ENCODE peak calls at places on chromosomes 2 and 18, in five cellular contexts. E is GM23338; U is CD8-positive, alpha-beta T cell; G is PC-3; H is cardiac muscle cell. A is an unnamed sample.

GRCh38 chr2:226475650-226476049 is 324.0 kb downstream of the IRS1 start:
- DNase-seq in E (peak; percentile 7), U (no peak), G (peak; percentile 80), H (peak; percentile 69), A (no peak)

GRCh38 chr18:25446972-25447371 is 95.0 kb upstream of the ZNF521 start:
- DNase-seq in E (no peak), U (no peak), G (no peak), H (no peak), A (no peak)

GRCh38 chr18:79948719-79949411 is 2.6 kb downstream of the SLC66A2 start:
- DNase-seq in E (no peak), U (no peak), G (no peak), H (no peak), A (peak; percentile 56)

GRCh38 chr2:39447266-39448168 is 10.4 kb upstream of the MAP4K3 start:
- DNase-seq in E (no peak), U (no peak), G (peak; percentile 61), H (no peak), A (no peak)

GRCh38 chr2:237465515-237466227 is 21.4 kb upstream of the MLPH start:
- DNase-seq in E (no peak), U (no peak), G (peak; percentile 93), H (peak; percentile 94), A (no peak)

GRCh38 chr2:152405206-152406118 is 70.5 kb downstream of the FMNL2 start:
- DNase-seq in E (no peak), U (no peak), G (peak; percentile 80), H (no peak), A (no peak)

GRCh38 chr2:128473175-128474013 is 154.7 kb upstream of the HS6ST1 start:
- DNase-seq in E (peak; percentile 38), U (peak; percentile 24), G (no peak), H (peak; percentile 87), A (peak; percentile 90)

GRCh38 chr2:239193925-239194687 is 206.7 kb downstream of the HDAC4 start:
- DNase-seq in E (peak; percentile 57), U (no peak), G (no peak), H (no peak), A (peak; percentile 41)

GRCh38 chr2:134120160-134120717 is 133.6 kb upstream of the MGAT5 start:
- DNase-seq in E (peak; percentile 48), U (peak; percentile 24), G (no peak), H (no peak), A (peak; percentile 79)

GRCh38 chr2:71379086-71379485 is 47.5 kb downstream of the ZNF638 start:
- DNase-seq in E (no peak), U (no peak), G (peak; percentile 62), H (peak; percentile 80), A (no peak)

GRCh38 chr2:51717318-51717717 is 685.4 kb upstream of the NRXN1 start:
- DNase-seq in E (no peak), U (no peak), G (peak; percentile 90), H (peak; percentile 30), A (no peak)

GRCh38 chr2:15674637-15675455 is 83.2 kb downstream of the DDX1 start:
- DNase-seq in E (no peak), U (no peak), G (peak; percentile 33), H (peak; percentile 31), A (no peak)

DNA sequence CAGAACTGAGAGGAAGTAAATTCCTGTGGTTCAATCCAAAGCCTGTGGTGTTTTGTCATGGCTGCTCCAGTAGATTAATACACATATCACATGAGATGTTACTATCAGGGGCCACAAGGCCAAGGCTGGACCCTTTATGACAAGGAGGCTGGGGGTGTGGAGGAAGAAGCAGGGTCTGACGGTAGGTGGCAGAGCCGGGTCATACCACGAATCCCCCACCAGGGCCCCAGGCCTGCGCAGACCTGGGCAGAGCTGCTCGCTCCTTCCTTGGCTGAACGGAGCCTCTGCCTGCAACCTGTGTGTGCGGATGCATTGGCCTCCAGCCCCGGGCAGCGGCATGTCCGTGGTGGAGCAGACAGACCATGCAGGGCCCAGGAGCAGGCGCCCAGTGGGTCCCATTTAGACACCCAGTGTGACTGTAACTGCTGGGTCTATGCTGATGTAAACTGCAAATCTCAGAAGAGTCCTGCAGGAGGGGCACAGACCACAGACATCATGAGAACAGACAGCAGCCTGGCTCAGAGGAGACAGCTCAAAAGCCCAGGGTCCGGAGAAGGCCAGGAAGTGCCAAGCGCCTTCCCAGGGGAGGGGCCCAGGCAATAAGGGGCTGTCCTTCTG is 155.2 kb downstream of the PXDN start:
- DNase-seq in E (peak; percentile 40), U (no peak), G (no peak), H (peak; percentile 56), A (peak; percentile 54)
- TF ChIP-seq CTCF in E (peak; percentile 18), U (no peak), G (peak; percentile 9), H (no peak), A (no peak)

GRCh38 chr2:47520302-47520630 is 117.3 kb downstream of the MSH2 start:
- DNase-seq in E (no peak), U (no peak), G (no peak), H (no peak), A (no peak)
- H3K27ac ChIP-seq in E (no peak overlapping the region), U (peak overlapping the region; percentile 66), G (no peak overlapping the region), H (no peak overlapping the region), A (no peak overlapping the region)

GRCh38 chr18:8609711-8610441 is 639 bp downstream of the RAB12 start:
- DNase-seq in E (no peak), U (no peak), G (no peak), H (peak; percentile 17), A (peak; percentile 78)

GRCh38 chr18:8614875-8615274 is 5.6 kb downstream of the RAB12 start:
- DNase-seq in E (no peak), U (no peak), G (no peak), H (no peak), A (no peak)

GRCh38 chr18:8610442-8610801 is 1.2 kb downstream of the RAB12 start:
- DNase-seq in E (no peak), U (no peak), G (peak; percentile 18), H (peak; percentile 35), A (no peak)

GRCh38 chr18:8608795-8609673 is at the start of gene RAB12:
- DNase-seq in E (peak; percentile 87), U (peak; percentile 85), G (peak; percentile 82), H (peak; percentile 92), A (peak; percentile 96)

DNA sequence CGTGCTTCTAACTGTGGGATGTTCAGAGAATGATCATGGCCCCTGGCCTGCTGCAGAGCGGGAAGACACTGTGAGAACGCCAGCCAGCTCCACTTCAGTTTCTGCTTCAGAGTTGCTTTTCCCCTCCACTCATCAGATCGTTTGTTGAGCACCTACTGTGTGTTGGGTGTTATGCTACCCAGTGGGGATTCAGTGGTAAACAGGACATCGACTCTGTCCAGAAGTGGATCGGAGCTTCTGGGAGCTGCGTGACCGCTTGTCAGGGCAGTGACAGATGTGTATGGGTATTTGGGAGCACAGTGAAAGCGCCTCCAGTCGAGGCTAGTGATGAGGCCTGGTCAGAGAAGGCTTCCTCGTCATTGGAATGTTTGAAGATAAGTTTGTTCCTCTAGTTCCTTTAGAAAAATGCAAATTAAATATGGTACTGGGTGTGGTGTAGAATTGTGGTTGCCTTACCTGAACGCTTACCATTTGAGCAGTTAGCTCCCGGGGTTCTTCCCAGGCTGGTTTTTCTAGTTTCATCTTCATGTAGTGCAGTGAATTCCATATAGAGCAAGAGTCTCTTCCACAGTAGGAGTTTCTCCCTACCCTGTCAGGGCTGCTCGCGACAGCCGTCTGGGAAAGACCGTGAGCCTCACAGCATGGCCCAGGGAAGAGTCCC is 2.8 kb downstream of the RAB12 start:
- DNase-seq in E (no peak), U (no peak), G (peak; percentile 76), H (no peak), A (no peak)
- H3K4me1 ChIP-seq in E (peaks cover 77% of the 10 kb centered on the region), U (peaks cover 44% of the 10 kb centered on the region), G (peaks cover 42% of the 10 kb centered on the region), H (peaks cover 11% of the 10 kb centered on the region), A (peaks cover 12% of the 10 kb centered on the region)

GRCh38 chr2:203080447-203080846 is 65.8 kb downstream of the NBEAL1 start:
- DNase-seq in E (no peak), U (no peak), G (no peak), H (no peak), A (no peak)

GRCh38 chr2:203083328-203083727 is 68.7 kb downstream of the NBEAL1 start:
- DNase-seq in E (no peak), U (no peak), G (no peak), H (no peak), A (no peak)

GRCh38 chr2:203072371-203072770 is 57.7 kb downstream of the NBEAL1 start:
- DNase-seq in E (no peak), U (no peak), G (no peak), H (no peak), A (no peak)

GRCh38 chr2:203077458-203077857 is 62.8 kb downstream of the NBEAL1 start:
- DNase-seq in E (no peak), U (no peak), G (peak; percentile 18), H (peak; percentile 60), A (no peak)
- TF ChIP-seq CTCF in E (no peak), U (no peak), G (no peak), H (no peak), A (no peak)

GRCh38 chr2:207286106-207286505 is 120.4 kb upstream of the KLF7 start:
- DNase-seq in E (no peak), U (no peak), G (no peak), H (no peak), A (no peak)
- H3K27ac ChIP-seq in E (no peak overlapping the region), U (no peak overlapping the region), G (no peak overlapping the region), H (no peak overlapping the region), A (no peak overlapping the region)

GRCh38 chr2:197427204-197427603 is 7.6 kb downstream of the SF3B1 start:
- DNase-seq in E (no peak), U (no peak), G (no peak), H (peak; percentile 4), A (no peak)

GRCh38 chr2:197423307-197423706 is 11.5 kb downstream of the SF3B1 start:
- DNase-seq in E (no peak), U (no peak), G (no peak), H (no peak), A (no peak)

GRCh38 chr2:197427986-197428385 is 6.8 kb downstream of the SF3B1 start:
- DNase-seq in E (no peak), U (no peak), G (no peak), H (no peak), A (no peak)

GRCh38 chr2:197425550-197425949 is 9.3 kb downstream of the SF3B1 start:
- DNase-seq in E (no peak), U (no peak), G (no peak), H (no peak), A (no peak)

GRCh38 chr2:197426723-197427122 is 8.1 kb downstream of the SF3B1 start:
- DNase-seq in E (no peak), U (no peak), G (no peak), H (peak; percentile 5), A (no peak)
- H3K4me1 ChIP-seq in E (peaks cover 4% of the 10 kb centered on the region), U (peaks cover 74% of the 10 kb centered on the region), G (no peaks in the 10 kb centered on the region), H (no peaks in the 10 kb centered on the region), A (peaks cover 23% of the 10 kb centered on the region)

GRCh38 chr2:100292022-100292580 is 30.2 kb downstream of the LONRF2 start:
- DNase-seq in E (peak; percentile 29), U (peak; percentile 46), G (peak; percentile 82), H (peak; percentile 90), A (no peak)
- TF ChIP-seq CTCF in E (no peak), U (no peak), G (peak; percentile 35), H (peak; percentile 13), A (no peak)

GRCh38 chr2:203870481-203870880 is 2.9 kb downstream of the CTLA4 start:
- DNase-seq in E (no peak), U (no peak), G (no peak), H (no peak), A (peak; percentile 73)

GRCh38 chr2:203873461-203873860 is 5.9 kb downstream of the CTLA4 start:
- DNase-seq in E (no peak), U (no peak), G (no peak), H (no peak), A (no peak)

GRCh38 chr2:203870942-203871341 is 3.4 kb downstream of the CTLA4 start:
- DNase-seq in E (no peak), U (no peak), G (no peak), H (no peak), A (no peak)

GRCh38 chr2:203869610-203870042 is 2.1 kb downstream of the CTLA4 start:
- DNase-seq in E (no peak), U (peak; percentile 59), G (no peak), H (no peak), A (no peak)

GRCh38 chr2:203871371-203871983 is 3.9 kb downstream of the CTLA4 start:
- DNase-seq in E (no peak), U (no peak), G (no peak), H (no peak), A (no peak)
- H3K27ac ChIP-seq in E (no peak overlapping the region), U (no peak overlapping the region), G (no peak overlapping the region), H (no peak overlapping the region), A (no peak overlapping the region)